ENCODE peak calls at places on chromosomes 13 and 19, in four cellular contexts. S is AG04449; T is stimulated activated CD4-positive, alpha-beta T cell treated with anti-CD3 and anti-CD28 coated beads, Interleukin-2, amount 100 ng/mL, for 48 hours; E is T-helper 1 cell. H is an unnamed sample.

GRCh38 chr13:98878421-98879126 is 99.3 kb downstream of the DOCK9 start:
- DNase-seq in T (no peak), S (no peak), E (no peak), H (no peak)

GRCh38 chr13:39350461-39350881 is 252.5 kb downstream of the LHFPL6 start:
- DNase-seq in S (no peak), E (no peak), T (no peak), H (no peak)

GRCh38 chr19:40815223-40815622 is 16.2 kb downstream of the EGLN2 start:
- DNase-seq in S (no peak), T (no peak), E (no peak), H (no peak)

GRCh38 chr13:44738463-44738862 is 162.3 kb upstream of the TSC22D1 start:
- DNase-seq in S (no peak), E (no peak), T (no peak), H (no peak)

GRCh38 chr13:28449826-28450773 is 44.8 kb downstream of the FLT1 start:
- DNase-seq in T (no peak), E (no peak), S (no peak), H (peak; percentile 19)

GRCh38 chr19:38695319-38695683 is 47.9 kb downstream of the ACTN4 start:
- DNase-seq in S (no peak), T (no peak), E (no peak), H (no peak)

GRCh38 chr19:18709546-18709945 is 26.1 kb downstream of the CRTC1 start:
- DNase-seq in T (no peak), E (no peak), S (no peak), H (no peak)

GRCh38 chr13:80313668-80314278 is 27.2 kb downstream of the SPRY2 start:
- DNase-seq in S (no peak), E (no peak), T (no peak), H (no peak)

GRCh38 chr13:113410472-113411201 is 42.7 kb downstream of the ADPRHL1 start:
- DNase-seq in S (peak; percentile 42), E (no peak), T (no peak), H (no peak)

GRCh38 chr13:49629947-49630346 is 1.6 kb downstream of the ARL11 start:
- DNase-seq in S (no peak), E (no peak), T (no peak), H (no peak)

GRCh38 chr13:112443191-112444000 is 67.2 kb downstream of the SPACA7 start:
- DNase-seq in E (no peak), S (no peak), T (no peak), H (no peak)

GRCh38 chr19:45311640-45312039 is 11.0 kb downstream of the CKM start:
- DNase-seq in S (no peak), E (no peak), T (no peak), H (no peak)

GRCh38 chr13:111627596-111627995 is 307.2 kb downstream of the TEX29 start:
- DNase-seq in E (no peak), S (no peak), T (no peak), H (no peak)

GRCh38 chr13:48160879-48161278 is 66.0 kb upstream of the MED4 start:
- DNase-seq in T (no peak), S (no peak), E (no peak), H (no peak)

GRCh38 chr13:51363625-51364024 is 24.1 kb downstream of the SERPINE3 start:
- DNase-seq in S (no peak), E (no peak), T (no peak), H (no peak)

GRCh38 chr13:96984061-96984508 is 10.2 kb downstream of the OXGR1 start:
- DNase-seq in T (no peak), S (no peak), E (no peak), H (no peak)

GRCh38 chr19:53908106-53908932 is 759 bp upstream of the CACNG7 start:
- DNase-seq in S (no peak), T (peak; percentile 53), E (peak; percentile 50), H (no peak)

GRCh38 chr19:14507704-14508246 is 10.4 kb downstream of the DNAJB1 start:
- DNase-seq in T (no peak), S (no peak), E (no peak), H (peak; percentile 42)